ENCODE peak calls at places on chromosomes 11 and 22, in four cellular contexts. One of them, this sample, is unnamed. For H3K4me1 and H3K27me3, the result is how much of the 10 kb centered on the place peaks cover.

GRCh38 chr11:76666408-76666807 is 4.1 kb downstream of the LRRC32 start:
- DNase-seq in HCT116: no peak
- DNase-seq in right cardiac atrium: peak
- DNase-seq in neuronal stem cell: no peak
- DNase-seq in this sample: no peak

GRCh38 chr11:73099512-73100266 is 42.4 kb downstream of the FCHSD2 start:
- DNase-seq in right cardiac atrium: no peak
- DNase-seq in HCT116: no peak
- DNase-seq in neuronal stem cell: no peak
- DNase-seq in this sample: peak

GRCh38 chr11:65266210-65266609 is 4.4 kb downstream of the POLA2 start:
- DNase-seq in HCT116: no peak
- DNase-seq in right cardiac atrium: no peak
- DNase-seq in neuronal stem cell: no peak
- DNase-seq in this sample: no peak

GRCh38 chr11:101862410-101863233 is 52.2 kb upstream of the CEP126 start:
- DNase-seq in HCT116: peak
- DNase-seq in neuronal stem cell: peak
- DNase-seq in right cardiac atrium: no peak
- DNase-seq in this sample: no peak

GRCh38 chr11:2325719-2326118 is 23.9 kb downstream of the TSPAN32 start:
- DNase-seq in HCT116: no peak
- DNase-seq in neuronal stem cell: no peak
- DNase-seq in right cardiac atrium: peak
- DNase-seq in this sample: no peak

GRCh38 chr11:1785749-1786261 is 22.1 kb upstream of the CTSD start:
- DNase-seq in neuronal stem cell: no peak
- DNase-seq in right cardiac atrium: no peak
- DNase-seq in HCT116: no peak
- DNase-seq in this sample: no peak

GRCh38 chr22:25747245-25747944 is 5.4 kb downstream of the MYO18B start:
- DNase-seq in neuronal stem cell: no peak
- DNase-seq in right cardiac atrium: no peak
- DNase-seq in HCT116: peak
- DNase-seq in this sample: no peak

GRCh38 chr11:111452146-111452545 is 60.0 kb downstream of the BTG4 start:
- DNase-seq in HCT116: no peak
- DNase-seq in neuronal stem cell: no peak
- DNase-seq in right cardiac atrium: no peak
- DNase-seq in this sample: no peak

GRCh38 chr22:21052715-21053459 is 7.1 kb downstream of the LRRC74B start:
- DNase-seq in neuronal stem cell: no peak
- DNase-seq in right cardiac atrium: no peak
- DNase-seq in HCT116: no peak
- DNase-seq in this sample: no peak

GRCh38 chr11:83403990-83404389 is 117.8 kb upstream of the CCDC90B start:
- DNase-seq in neuronal stem cell: no peak
- DNase-seq in right cardiac atrium: no peak
- DNase-seq in HCT116: no peak
- DNase-seq in this sample: no peak

GRCh38 chr11:125948278-125949051 is 2.6 kb downstream of the VSIG10L2 start:
- DNase-seq in HCT116: no peak
- DNase-seq in neuronal stem cell: no peak
- DNase-seq in right cardiac atrium: no peak
- DNase-seq in this sample: no peak

GRCh38 chr22:29887358-29887757 is 4.4 kb downstream of the MTMR3 start:
- DNase-seq in neuronal stem cell: no peak
- DNase-seq in HCT116: no peak
- DNase-seq in right cardiac atrium: no peak
- DNase-seq in this sample: no peak

GRCh38 chr11:95939091-95939490 is 15.2 kb upstream of the MTMR2 start:
- DNase-seq in neuronal stem cell: no peak
- DNase-seq in right cardiac atrium: no peak
- DNase-seq in HCT116: no peak
- DNase-seq in this sample: no peak

GRCh38 chr11:96188625-96189006 is 154.4 kb downstream of the MAML2 start:
- DNase-seq in right cardiac atrium: no peak
- DNase-seq in neuronal stem cell: no peak
- DNase-seq in HCT116: no peak
- DNase-seq in this sample: no peak

GRCh38 chr22:44483878-44484277 is 14.2 kb downstream of the RTL6 start:
- DNase-seq in neuronal stem cell: no peak
- DNase-seq in HCT116: no peak
- DNase-seq in right cardiac atrium: no peak
- DNase-seq in this sample: no peak

GRCh38 chr11:44315947-44316387 is 6.0 kb upstream of the ALX4 start:
- DNase-seq in HCT116: no peak
- DNase-seq in neuronal stem cell: no peak
- DNase-seq in right cardiac atrium: peak
- DNase-seq in this sample: no peak

GRCh38 chr22:49197500-49197899 is 630.2 kb downstream of the BRD1 start:
- DNase-seq in neuronal stem cell: no peak
- DNase-seq in HCT116: no peak
- DNase-seq in right cardiac atrium: no peak
- DNase-seq in this sample: no peak

GRCh38 chr11:65355013-65355775 is 643 bp downstream of the TIGD3 start:
- DNase-seq in HCT116: no peak
- DNase-seq in right cardiac atrium: no peak
- DNase-seq in neuronal stem cell: peak
- DNase-seq in this sample: no peak

GRCh38 chr22:27572267-27572666 is 229.3 kb downstream of the MN1 start:
- DNase-seq in neuronal stem cell: no peak
- DNase-seq in HCT116: no peak
- DNase-seq in right cardiac atrium: no peak
- DNase-seq in this sample: no peak

GRCh38 chr11:103714246-103714645 is 322.2 kb upstream of the DDI1 start:
- DNase-seq in right cardiac atrium: no peak
- DNase-seq in HCT116: no peak
- DNase-seq in neuronal stem cell: no peak
- DNase-seq in this sample: no peak

GRCh38 chr11:64340671-64341335 is 799 bp downstream of the CCDC88B start:
- DNase-seq in right cardiac atrium: peak
- DNase-seq in HCT116: no peak
- DNase-seq in neuronal stem cell: peak
- DNase-seq in this sample: no peak

GRCh38 chr11:72398058-72398758 is 36.1 kb downstream of the CLPB start:
- DNase-seq in HCT116: peak
- DNase-seq in right cardiac atrium: no peak
- DNase-seq in neuronal stem cell: no peak
- DNase-seq in this sample: no peak

GRCh38 chr11:1988667-1989317 is 8.8 kb downstream of the H19 start:
- DNase-seq in HCT116: no peak
- DNase-seq in right cardiac atrium: peak
- DNase-seq in neuronal stem cell: no peak
- DNase-seq in this sample: no peak

GRCh38 chr11:65492637-65493366 is 6.0 kb upstream of the MALAT1 start:
- DNase-seq in right cardiac atrium: peak
- DNase-seq in neuronal stem cell: no peak
- DNase-seq in HCT116: no peak
- DNase-seq in this sample: no peak

GRCh38 chr11:70952171-70952570 is 300.2 kb downstream of the SHANK2 start:
- DNase-seq in neuronal stem cell: no peak
- DNase-seq in right cardiac atrium: no peak
- DNase-seq in HCT116: no peak
- DNase-seq in this sample: no peak

GRCh38 chr22:17370766-17371181 is 1.5 kb downstream of the CECR2 start:
- DNase-seq in neuronal stem cell: no peak
- DNase-seq in right cardiac atrium: no peak
- DNase-seq in HCT116: no peak
- DNase-seq in this sample: no peak

GRCh38 chr11:130369141-130369691 is 54.5 kb upstream of the ZBTB44 start:
- DNase-seq in HCT116: no peak
- DNase-seq in neuronal stem cell: no peak
- DNase-seq in right cardiac atrium: no peak
- DNase-seq in this sample: no peak

GRCh38 chr22:46000081-46001027 is 23.4 kb upstream of the WNT7B start:
- DNase-seq in neuronal stem cell: no peak
- DNase-seq in HCT116: no peak
- DNase-seq in right cardiac atrium: peak
- DNase-seq in this sample: no peak

GRCh38 chr22:29108137-29108536 is 35.3 kb downstream of the KREMEN1 start:
- DNase-seq in right cardiac atrium: no peak
- DNase-seq in HCT116: peak
- DNase-seq in neuronal stem cell: no peak
- DNase-seq in this sample: no peak

GRCh38 chr11:93131709-93132108 is 66.1 kb downstream of the SLC36A4 start:
- DNase-seq in right cardiac atrium: no peak
- DNase-seq in neuronal stem cell: no peak
- DNase-seq in HCT116: no peak
- DNase-seq in this sample: no peak

GRCh38 chr11:73463359-73463758 is 87.2 kb downstream of the RELT start:
- DNase-seq in HCT116: no peak
- DNase-seq in right cardiac atrium: no peak
- DNase-seq in neuronal stem cell: no peak
- DNase-seq in this sample: no peak

GRCh38 chr22:26439559-26439958 is 10.5 kb downstream of the ASPHD2 start:
- DNase-seq in right cardiac atrium: no peak
- DNase-seq in neuronal stem cell: no peak
- DNase-seq in HCT116: no peak
- DNase-seq in this sample: no peak

GRCh38 chr22:50293441-50294318 is 13.8 kb downstream of the PLXNB2 start:
- DNase-seq in neuronal stem cell: peak
- DNase-seq in HCT116: no peak
- DNase-seq in right cardiac atrium: peak
- DNase-seq in this sample: no peak

GRCh38 chr11:131464024-131464423 is 93.6 kb downstream of the NTM start:
- DNase-seq in HCT116: no peak
- DNase-seq in right cardiac atrium: no peak
- DNase-seq in neuronal stem cell: no peak
- DNase-seq in this sample: no peak

GRCh38 chr11:77267910-77268309 is 33.6 kb downstream of the GDPD4 start:
- DNase-seq in neuronal stem cell: no peak
- DNase-seq in HCT116: no peak
- DNase-seq in right cardiac atrium: no peak
- DNase-seq in this sample: no peak

GRCh38 chr11:128692750-128693578 is 908 bp upstream of the FLI1 start:
- DNase-seq in HCT116: no peak
- DNase-seq in neuronal stem cell: no peak
- DNase-seq in right cardiac atrium: peak
- DNase-seq in this sample: no peak

GRCh38 chr11:68264244-68264643 is 7.5 kb downstream of the C11orf24 start:
- DNase-seq in neuronal stem cell: no peak
- DNase-seq in right cardiac atrium: no peak
- DNase-seq in HCT116: no peak
- DNase-seq in this sample: no peak

GRCh38 chr11:13317293-13318080 is 39.9 kb downstream of the BMAL1 start:
- DNase-seq in neuronal stem cell: no peak
- DNase-seq in right cardiac atrium: no peak
- DNase-seq in HCT116: no peak
- DNase-seq in this sample: no peak
- H3K4me1 ChIP-seq in neuronal stem cell: under half
- H3K4me1 ChIP-seq in right cardiac atrium: under half
- H3K4me1 ChIP-seq in HCT116: under half
- H3K4me1 ChIP-seq in this sample: under half

DNA sequence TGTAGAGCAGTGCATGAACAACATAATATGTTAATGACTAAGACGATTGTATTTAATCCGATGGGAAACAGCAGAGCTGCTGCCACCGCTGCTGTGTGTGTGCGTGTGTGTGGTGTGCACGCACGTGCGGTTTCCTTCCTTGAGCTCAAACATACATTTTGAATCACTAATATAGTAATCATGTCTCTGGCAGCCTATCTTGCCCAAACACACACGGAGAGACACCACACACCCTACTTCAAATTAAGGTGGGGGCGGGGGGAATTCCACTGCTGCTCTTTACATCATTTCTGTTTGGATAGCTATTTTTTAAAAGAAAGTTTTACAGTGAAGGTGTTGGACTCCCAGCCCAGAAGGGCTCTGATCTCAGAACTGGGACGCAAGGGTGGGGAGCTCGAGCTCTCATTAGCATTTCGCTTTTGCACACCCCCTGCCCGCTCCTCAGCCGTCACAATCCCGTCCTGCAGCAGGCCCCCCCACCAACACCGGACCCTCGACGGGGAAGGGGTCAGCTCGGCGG is 648 bp upstream of the FAM83F start:
- DNase-seq in right cardiac atrium: no peak
- DNase-seq in HCT116: no peak
- DNase-seq in neuronal stem cell: no peak
- DNase-seq in this sample: no peak
- H3K27me3 ChIP-seq in right cardiac atrium: under half
- H3K27me3 ChIP-seq in HCT116: under half
- H3K27me3 ChIP-seq in neuronal stem cell: under half
- H3K27me3 ChIP-seq in this sample: under half

GRCh38 chr11:118618991-118619375 is 11.6 kb downstream of the PHLDB1 start:
- DNase-seq in neuronal stem cell: no peak
- DNase-seq in right cardiac atrium: peak
- DNase-seq in HCT116: no peak
- DNase-seq in this sample: no peak

GRCh38 chr11:118618115-118618990 is 10.9 kb downstream of the PHLDB1 start:
- DNase-seq in HCT116: no peak
- DNase-seq in right cardiac atrium: peak
- DNase-seq in neuronal stem cell: no peak
- DNase-seq in this sample: no peak

GRCh38 chr11:118615282-118615979 is 8.0 kb downstream of the PHLDB1 start:
- DNase-seq in right cardiac atrium: peak
- DNase-seq in neuronal stem cell: peak
- DNase-seq in HCT116: no peak
- DNase-seq in this sample: peak

GRCh38 chr11:118614511-118614910 is 7.1 kb downstream of the PHLDB1 start:
- DNase-seq in neuronal stem cell: no peak
- DNase-seq in HCT116: no peak
- DNase-seq in right cardiac atrium: peak
- DNase-seq in this sample: no peak

DNA sequence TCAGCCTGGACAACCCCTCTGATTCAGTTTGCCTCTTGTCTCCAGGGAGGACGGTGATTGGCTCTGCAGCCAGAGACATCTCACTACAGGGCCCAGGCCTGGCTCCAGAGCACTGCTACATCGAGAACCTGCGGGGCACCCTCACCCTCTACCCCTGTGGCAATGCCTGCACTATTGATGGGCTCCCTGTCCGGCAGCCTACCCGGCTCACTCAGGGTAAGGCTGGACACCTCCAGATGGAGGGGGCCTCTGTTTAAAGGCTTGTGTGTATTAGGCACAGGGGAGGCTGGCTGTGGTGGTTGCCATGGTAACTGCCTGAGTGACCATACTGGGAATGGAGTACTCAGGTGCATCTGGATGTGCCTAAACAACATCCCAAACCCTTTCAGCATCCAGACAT is 8.6 kb downstream of the PHLDB1 start:
- DNase-seq in neuronal stem cell: no peak
- DNase-seq in HCT116: no peak
- DNase-seq in right cardiac atrium: no peak
- DNase-seq in this sample: no peak
- H3K4me1 ChIP-seq in neuronal stem cell: half or more
- H3K4me1 ChIP-seq in HCT116: under half
- H3K4me1 ChIP-seq in right cardiac atrium: under half
- H3K4me1 ChIP-seq in this sample: under half

DNA sequence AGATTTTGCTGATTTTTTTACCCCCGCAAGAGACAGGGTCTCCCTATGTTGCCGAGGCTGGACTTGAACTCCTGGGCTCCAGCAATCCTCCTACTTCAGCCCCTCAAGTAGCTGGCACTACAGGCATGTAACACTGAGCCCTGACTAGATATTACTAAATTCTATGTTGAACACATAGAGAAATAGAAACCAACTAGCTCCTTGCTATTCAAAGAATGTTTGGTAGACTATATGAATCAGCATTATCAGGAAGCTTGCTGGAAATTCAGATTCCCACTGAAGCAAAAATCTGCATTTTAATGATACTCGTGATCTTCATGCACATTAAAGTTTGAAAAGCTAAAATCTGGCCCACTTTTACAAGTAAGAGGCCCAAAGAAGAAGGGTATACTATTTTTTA is 11.9 kb downstream of the TMEM41B start:
- DNase-seq in HCT116: no peak
- DNase-seq in neuronal stem cell: no peak
- DNase-seq in right cardiac atrium: no peak
- DNase-seq in this sample: no peak
- H3K27me3 ChIP-seq in HCT116: under half
- H3K27me3 ChIP-seq in neuronal stem cell: under half
- H3K27me3 ChIP-seq in right cardiac atrium: under half
- H3K27me3 ChIP-seq in this sample: under half

This sample was measured in iPS DF 6.9.